ENCODE peak calls at places on chromosomes 3 and 15, in four cellular contexts. Z is activated CD8-positive, alpha-beta memory T cell treated with anti-CD3 and anti-CD28 coated beads for 48 hours; J is fibroblast of lung; W is left ventricle myocardium inferior. K is an unnamed sample.

GRCh38 chr15:68582864-68583263 is 4.1 kb downstream of the CORO2B start:
- DNase-seq in Z (no peak), J (no peak), W (no peak), K (no peak)

GRCh38 chr3:110697961-110698360 is 373.7 kb upstream of the NECTIN3 start:
- DNase-seq in Z (no peak), J (peak; percentile 76), W (no peak), K (no peak)

GRCh38 chr3:197499427-197499826 is 56.3 kb downstream of the BDH1 start:
- DNase-seq in Z (no peak), J (peak; percentile 52), W (no peak), K (no peak)

GRCh38 chr15:92715753-92716152 is 60.2 kb upstream of the FAM174B start:
- DNase-seq in Z (no peak), J (peak; percentile 43), W (no peak), K (no peak)

GRCh38 chr15:62742409-62743171 is 300.0 kb upstream of the TPM1 start:
- DNase-seq in Z (no peak), J (peak; percentile 96), W (peak; percentile 40), K (peak; percentile 45)

GRCh38 chr3:150765949-150766720 is 3.2 kb upstream of the SIAH2 start:
- DNase-seq in Z (no peak), J (no peak), W (no peak), K (no peak)

GRCh38 chr3:132660745-132661067 is 577 bp downstream of the UBA5 start:
- DNase-seq in Z (no peak), J (peak; percentile 22), W (no peak), K (no peak)

GRCh38 chr3:51706788-51707731 is at the start of gene GRM2:
- DNase-seq in Z (no peak), J (peak; percentile 87), W (peak; percentile 78), K (peak; percentile 79)

GRCh38 chr3:30201715-30202114 is 404.7 kb upstream of the TGFBR2 start:
- DNase-seq in Z (no peak), J (peak; percentile 28), W (no peak), K (no peak)

GRCh38 chr3:41881233-41881821 is 80.6 kb downstream of the ULK4 start:
- DNase-seq in Z (no peak), J (peak; percentile 68), W (no peak), K (peak; percentile 23)

GRCh38 chr3:137642831-137643230 is 121.3 kb upstream of the SOX14 start:
- DNase-seq in Z (no peak), J (no peak), W (no peak), K (no peak)

GRCh38 chr3:196804775-196805174 is 62.9 kb upstream of the SENP5 start:
- DNase-seq in Z (no peak), J (no peak), W (no peak), K (no peak)

GRCh38 chr3:50573566-50574279 is 4.4 kb downstream of the HEMK1 start:
- DNase-seq in Z (no peak), J (no peak), W (no peak), K (no peak)

GRCh38 chr15:76330281-76330680 is 6.3 kb upstream of the ISL2 start:
- DNase-seq in Z (no peak), J (peak; percentile 66), W (no peak), K (peak; percentile 56)

GRCh38 chr3:126746395-126747177 is 42.5 kb downstream of the CHCHD6 start:
- DNase-seq in Z (no peak), J (peak; percentile 50), W (peak; percentile 61), K (peak; percentile 75)

GRCh38 chr15:80780416-80781221 is 1.4 kb downstream of the CEMIP start:
- DNase-seq in Z (no peak), J (peak; percentile 53), W (peak; percentile 53), K (peak; percentile 56)

GRCh38 chr15:85024509-85025336 is 43.1 kb downstream of the PDE8A start:
- DNase-seq in Z (no peak), J (peak; percentile 42), W (no peak), K (no peak)

GRCh38 chr3:99084825-99085224 is 183.3 kb upstream of the DCBLD2 start:
- DNase-seq in Z (no peak), J (no peak), W (no peak), K (no peak)

GRCh38 chr3:52174896-52175295 is 20.7 kb upstream of the POC1A start:
- DNase-seq in Z (no peak), J (no peak), W (no peak), K (no peak)

GRCh38 chr3:149523899-149524298 is 49.4 kb downstream of the TM4SF4 start:
- DNase-seq in Z (no peak), J (no peak), W (no peak), K (no peak)

GRCh38 chr3:172209333-172210321 is 170.2 kb downstream of the FNDC3B start:
- DNase-seq in Z (no peak), J (no peak), W (peak; percentile 64), K (peak; percentile 66)

GRCh38 chr3:45545476-45545875 is 49.1 kb upstream of the LIMD1 start:
- DNase-seq in Z (no peak), J (no peak), W (no peak), K (no peak)

GRCh38 chr3:23421811-23422510 is 218.8 kb downstream of the UBE2E2 start:
- DNase-seq in Z (no peak), J (peak; percentile 61), W (no peak), K (no peak)

GRCh38 chr3:39805650-39806049 is 3.8 kb upstream of the MYRIP start:
- DNase-seq in Z (no peak), J (no peak), W (no peak), K (no peak)

GRCh38 chr15:70226337-70226980 is 128.7 kb upstream of the TLE3 start:
- DNase-seq in Z (no peak), J (no peak), W (no peak), K (no peak)

GRCh38 chr3:67044295-67044694 is 46.2 kb downstream of the KBTBD8 start:
- DNase-seq in Z (no peak), J (peak; percentile 1), W (no peak), K (no peak)

GRCh38 chr15:70195808-70196304 is 98.1 kb upstream of the TLE3 start:
- DNase-seq in Z (no peak), J (peak; percentile 91), W (peak; percentile 80), K (peak; percentile 74)

GRCh38 chr3:71591106-71591505 is 7.6 kb upstream of the FOXP1 start:
- DNase-seq in Z (no peak), J (no peak), W (no peak), K (no peak)

GRCh38 chr15:76903251-76903681 is 1.9 kb downstream of the SCAPER start:
- DNase-seq in Z (no peak), J (peak; percentile 47), W (no peak), K (no peak)

GRCh38 chr15:40939909-40940801 is 11.0 kb downstream of the DLL4 start:
- DNase-seq in Z (no peak), J (no peak), W (peak; percentile 49), K (peak; percentile 49)

GRCh38 chr15:25899870-25900269 is 36.7 kb upstream of the ATP10A start:
- DNase-seq in Z (no peak), J (no peak), W (no peak), K (no peak)

GRCh38 chr3:15083190-15083700 is 15.7 kb downstream of the RBSN start:
- DNase-seq in Z (no peak), J (no peak), W (no peak), K (no peak)

GRCh38 chr3:46449755-46450552 is 14.8 kb downstream of the LTF start:
- DNase-seq in Z (no peak), J (peak; percentile 12), W (no peak), K (no peak)

K was measured in heart right ventricle.